ENCODE peak calls at places on chromosomes 4 and X, in five cellular contexts. G, J, V, E and S are unnamed samples.
A peak's percentile ranks its signal among the peaks of the same experiment; 100 is the strongest.

GRCh38 chrX:132216283-132216682 is 3.0 kb downstream of the RAP2C start:
- DNase-seq in E (no peak), V (no peak), J (no peak), G (no peak), S (no peak)

GRCh38 chr4:20426028-20426427 is 174.3 kb downstream of the SLIT2 start:
- DNase-seq in E (no peak), J (peak; percentile 21), G (no peak), V (no peak), S (no peak)

GRCh38 chr4:177356921-177357320 is 47.2 kb downstream of the NEIL3 start:
- DNase-seq in J (no peak), V (no peak), E (no peak), G (no peak), S (no peak)

GRCh38 chr4:40238700-40239548 is 42.1 kb downstream of the RHOH start:
- DNase-seq in V (no peak), E (no peak), J (no peak), G (no peak), S (no peak)

GRCh38 chr4:182192511-182193181 is 50.6 kb upstream of the TENM3 start:
- DNase-seq in G (no peak), J (no peak), V (no peak), E (no peak), S (no peak)

GRCh38 chr4:76977113-76977512 is 27.6 kb downstream of the SEPTIN11 start:
- DNase-seq in G (no peak), J (no peak), E (no peak), V (no peak), S (no peak)

GRCh38 chr4:121070696-121071639 is 1.4 kb downstream of the NDNF start:
- DNase-seq in V (peak; percentile 35), J (peak; percentile 79), G (peak; percentile 41), E (no peak), S (no peak)

GRCh38 chr4:40310225-40310624 is 24.9 kb upstream of the CHRNA9 start:
- DNase-seq in J (no peak), V (no peak), E (no peak), G (no peak), S (no peak)

GRCh38 chrX:5042563-5042962 is 1186.1 kb downstream of the NLGN4X start:
- DNase-seq in E (no peak), V (no peak), J (no peak), G (no peak), S (no peak)

GRCh38 chr4:140689628-140690027 is 66.6 kb downstream of the TBC1D9 start:
- DNase-seq in J (no peak), G (no peak), E (no peak), V (no peak), S (no peak)

GRCh38 chr4:4919926-4920325 is 60.5 kb downstream of the MSX1 start:
- DNase-seq in V (no peak), J (no peak), G (no peak), E (no peak), S (no peak)

GRCh38 chrX:114675365-114675764 is 91.5 kb downstream of the HTR2C start:
- DNase-seq in E (no peak), G (no peak), V (no peak), J (no peak), S (no peak)

GRCh38 chr4:148454835-148455234 is 12.6 kb upstream of the NR3C2 start:
- DNase-seq in J (no peak), V (no peak), E (no peak), G (no peak), S (no peak)

GRCh38 chr4:121376097-121376496 is 4.7 kb downstream of the QRFPR start:
- DNase-seq in G (no peak), V (no peak), E (no peak), J (no peak), S (no peak)

GRCh38 chr4:71392109-71392508 is 53.3 kb downstream of the SLC4A4 start:
- DNase-seq in V (no peak), G (no peak), J (no peak), E (no peak), S (no peak)

GRCh38 chr4:108143515-108143914 is 25.2 kb downstream of the LEF1 start:
- DNase-seq in V (no peak), E (no peak), J (no peak), G (no peak), S (no peak)

GRCh38 chr4:90415116-90415515 is 287.9 kb downstream of the CCSER1 start:
- DNase-seq in V (no peak), G (no peak), J (no peak), E (no peak), S (no peak)

GRCh38 chr4:121764702-121765367 is at the start of gene SMIM43:
- DNase-seq in V (no peak), E (no peak), G (no peak), J (peak; percentile 69), S (no peak)

GRCh38 chr4:185096032-185096653 is 46.9 kb upstream of the SLC25A4 start:
- DNase-seq in E (no peak), V (no peak), J (peak; percentile 57), G (no peak), S (no peak)

GRCh38 chrX:129360175-129360574 is 163.1 kb downstream of the SMARCA1 start:
- DNase-seq in J (peak; percentile 64), V (no peak), G (no peak), E (no peak), S (no peak)

GRCh38 chr4:5982156-5982973 is 35.9 kb downstream of the C4orf50 start:
- DNase-seq in E (no peak), G (no peak), J (no peak), V (no peak), S (no peak)

GRCh38 chr4:124589827-124590226 is 122.7 kb downstream of the ANKRD50 start:
- DNase-seq in V (no peak), J (no peak), E (no peak), G (no peak), S (no peak)

GRCh38 chr4:131091896-131092295 is 1995.9 kb downstream of the C4orf33 start:
- DNase-seq in J (peak; percentile 57), V (no peak), G (no peak), E (no peak), S (no peak)

GRCh38 chrX:135522132-135522530 is 1.7 kb downstream of the INTS6L start:
- DNase-seq in G (no peak), V (no peak), E (no peak), J (no peak), S (no peak)

GRCh38 chr4:174598800-174599199 is 76.5 kb upstream of the HPGD start:
- DNase-seq in V (no peak), E (no peak), J (no peak), G (no peak), S (no peak)

DNA sequence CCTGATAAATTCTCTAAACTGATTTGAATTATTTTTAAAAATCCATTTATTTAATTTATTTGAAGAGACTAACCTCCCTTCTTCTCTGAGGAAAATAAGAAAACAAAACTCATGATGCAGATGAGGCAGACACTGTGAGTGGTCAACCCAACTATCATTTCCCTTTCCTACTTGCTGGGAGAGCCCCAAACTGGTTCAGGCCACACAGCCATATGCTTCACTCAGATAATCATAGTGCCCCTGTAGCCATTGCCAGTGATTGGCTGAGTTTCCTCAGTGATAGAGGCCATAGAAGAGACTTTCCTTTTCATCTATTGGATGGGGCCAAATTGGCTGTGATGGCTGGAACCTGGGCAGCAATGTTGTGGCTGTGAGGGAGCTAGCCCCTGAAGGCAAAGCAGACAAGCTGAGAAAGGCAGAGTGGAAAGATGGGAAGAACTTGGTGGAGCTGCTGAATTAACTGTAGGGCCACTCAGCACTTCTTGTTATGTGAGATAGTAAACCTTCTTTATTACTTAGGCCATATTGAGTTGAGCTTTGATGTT is 49.8 kb downstream of the RAB33B start:
- DNase-seq in G (no peak), V (no peak), J (no peak), E (no peak), S (no peak)
- H3K4me3 ChIP-seq in G (no peak overlapping the region), V (no peak overlapping the region), J (no peak overlapping the region), E (no peak overlapping the region), S (no peak overlapping the region)

GRCh38 chrX:139327355-139327754 is 203.2 kb upstream of the F9 start:
- DNase-seq in J (no peak), E (no peak), V (no peak), G (no peak), S (no peak)

GRCh38 chrX:139332441-139332840 is 198.1 kb upstream of the F9 start:
- DNase-seq in E (no peak), V (no peak), G (no peak), J (no peak), S (no peak)
- TF ChIP-seq CTCF in E (no peak), V (no peak), G (no peak), J (no peak), S (no peak)

GRCh38 chrX:11100281-11101035 is 10.7 kb upstream of the HCCS start:
- DNase-seq in G (no peak), J (peak; percentile 59), V (peak; percentile 16), E (peak; percentile 52), S (no peak)
- H3K27ac ChIP-seq in G (no peak overlapping the region), J (no peak overlapping the region), V (no peak overlapping the region), E (no peak overlapping the region), S (peak overlapping the region; percentile 70)

DNA sequence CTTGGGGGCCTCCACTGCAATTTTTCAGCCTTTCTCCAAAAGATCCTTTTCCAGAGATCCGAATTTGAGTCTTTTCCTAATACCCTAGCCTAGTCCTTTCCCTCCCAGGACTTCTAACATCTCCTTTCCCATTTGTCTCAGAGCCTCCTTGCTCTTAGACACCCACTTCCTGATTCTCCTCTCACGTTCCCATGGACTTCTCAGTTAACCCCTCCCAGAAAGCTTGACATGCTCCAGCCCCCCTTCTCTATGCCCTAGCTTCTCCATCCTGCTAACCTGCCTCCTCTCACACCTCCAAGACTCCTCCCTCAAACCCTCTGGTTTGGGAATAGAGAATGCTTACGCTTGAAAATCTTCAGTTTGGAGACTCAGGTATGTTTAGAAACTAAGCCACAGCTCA is 2.5 kb downstream of the UBA1 start:
- DNase-seq in E (no peak), V (no peak), G (no peak), J (no peak), S (no peak)
- H3K4me3 ChIP-seq in E (peak overlapping the region; percentile 21), V (no peak overlapping the region), G (no peak overlapping the region), J (peak overlapping the region; percentile 92), S (peak overlapping the region; percentile 90)

DNA sequence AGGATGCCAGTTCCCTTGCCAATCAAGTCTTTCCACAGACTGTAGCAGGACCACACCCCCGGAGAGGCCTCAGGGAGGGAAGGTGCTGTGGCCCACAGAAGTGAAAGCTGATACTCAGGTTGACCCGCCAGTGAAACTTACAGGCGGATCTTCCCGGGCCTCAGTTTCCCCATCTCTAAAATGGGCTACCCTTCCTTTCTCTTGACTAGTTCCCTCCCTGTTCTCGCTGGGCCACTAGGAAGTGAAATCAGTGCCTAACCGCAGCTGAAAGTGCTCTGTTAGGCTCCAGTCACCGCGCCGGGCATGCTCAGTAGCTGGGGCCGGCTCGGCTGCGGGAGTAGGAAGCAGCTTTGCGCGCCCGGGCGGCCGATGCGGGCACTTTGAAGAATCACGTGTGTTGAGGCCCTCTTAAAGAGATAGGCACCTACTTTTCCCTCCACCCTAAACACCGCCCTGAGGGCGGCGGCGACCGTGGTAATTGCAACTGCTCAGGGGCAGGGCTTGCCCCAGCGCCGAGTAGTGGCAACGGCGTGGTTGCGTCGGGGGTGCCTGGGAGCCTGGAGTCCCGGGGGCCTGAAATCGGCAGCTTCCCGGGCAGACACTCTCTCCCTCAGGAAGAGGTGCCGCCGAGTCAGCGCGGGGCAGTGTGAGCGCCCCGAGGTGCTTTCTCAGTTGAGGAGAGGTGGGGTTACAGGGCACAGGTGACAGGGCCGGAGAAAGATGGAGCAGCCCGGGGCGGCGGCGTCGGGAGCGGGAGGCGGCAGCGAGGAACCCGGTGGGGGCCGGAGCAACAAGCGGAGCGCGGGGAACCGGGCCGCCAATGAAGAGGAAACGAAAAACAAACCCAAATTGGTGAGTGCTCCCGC is at the start of gene DIAPH2:
- DNase-seq in J (peak; percentile 88), G (peak; percentile 79), E (peak; percentile 33), V (peak; percentile 65), S (peak; percentile 32)
- TF ChIP-seq CTCF in J (peak; percentile 13), G (no peak), E (peak; percentile 19), V (peak; percentile 7), S (peak; percentile 28)